ENCODE peak calls at places on chromosome 14, in ten cellular contexts. V is dorsolateral prefrontal cortex, E is GM23338, M is OCI-LY7, U is pancreas, Z is tibial artery, B is AG04450, L is adrenal gland, C is tibial nerve, S is A549. W is an unnamed sample.

GRCh38 chr14:68702105-68702504 is 90.8 kb downstream of the ZFP36L1 start:
- DNase-seq in U (no peak), S (no peak), L (no peak), C (no peak), Z (no peak), M (no peak), V (no peak), E (no peak), B (no peak), W (no peak)

GRCh38 chr14:84006643-84007137 is 1523.3 kb upstream of the FLRT2 start:
- DNase-seq in L (peak; percentile 26), C (no peak), E (peak; percentile 33), B (no peak), U (no peak), S (no peak), Z (no peak), M (no peak), V (no peak), W (peak; percentile 43)

GRCh38 chr14:67487937-67488893 is at the start of gene TMEM229B:
- DNase-seq in L (peak; percentile 30), V (peak; percentile 34), C (no peak), Z (no peak), M (peak; percentile 95), S (no peak), U (no peak), E (no peak), B (no peak), W (no peak)

GRCh38 chr14:26138764-26139445 is 458.9 kb downstream of the NOVA1 start:
- DNase-seq in S (no peak), B (no peak), C (no peak), U (no peak), E (peak; percentile 15), Z (no peak), L (no peak), M (no peak), V (no peak), W (no peak)

GRCh38 chr14:43938588-43939281 is 568.3 kb downstream of the FSCB start:
- DNase-seq in B (no peak), S (no peak), V (no peak), M (no peak), Z (no peak), U (no peak), L (no peak), E (peak; percentile 3), C (no peak), W (no peak)

GRCh38 chr14:69449216-69449615 is 35.3 kb upstream of the PLEKHD1 start:
- DNase-seq in Z (no peak), U (no peak), V (no peak), M (no peak), S (no peak), B (no peak), C (no peak), E (no peak), L (no peak), W (no peak)

GRCh38 chr14:106831322-106831720 is 1304.9 kb downstream of the TMEM121 start:
- DNase-seq in Z (no peak), L (peak; percentile 15), E (peak; percentile 31), V (no peak), M (peak; percentile 91), U (no peak), C (no peak), S (no peak), B (no peak), W (no peak)

GRCh38 chr14:59631237-59631636 is 54.6 kb upstream of the CCDC175 start:
- DNase-seq in C (no peak), B (no peak), L (no peak), U (no peak), E (peak; percentile 81), Z (no peak), S (no peak), V (no peak), M (peak; percentile 2), W (peak; percentile 2)

GRCh38 chr14:22427771-22428228 is 161.2 kb downstream of the DAD1 start:
- DNase-seq in S (peak; percentile 13), V (no peak), L (peak; percentile 45), M (no peak), C (peak; percentile 52), Z (peak; percentile 62), B (no peak), U (no peak), E (peak; percentile 15), W (peak; percentile 95)

GRCh38 chr14:22420598-22421186 is 168.3 kb downstream of the DAD1 start:
- DNase-seq in V (no peak), C (no peak), E (no peak), B (no peak), Z (no peak), L (no peak), M (no peak), S (no peak), U (no peak), W (peak; percentile 48)

GRCh38 chr14:22426711-22427110 is 162.3 kb downstream of the DAD1 start:
- DNase-seq in U (no peak), S (no peak), C (no peak), Z (no peak), V (no peak), E (no peak), M (no peak), B (no peak), L (no peak), W (no peak)

GRCh38 chr14:22422238-22422637 is 166.8 kb downstream of the DAD1 start:
- DNase-seq in S (no peak), C (no peak), B (no peak), L (no peak), Z (no peak), U (peak; percentile 48), E (no peak), V (no peak), M (peak; percentile 88), W (no peak)

GRCh38 chr14:22423958-22424357 is 165.1 kb downstream of the DAD1 start:
- DNase-seq in B (no peak), C (no peak), U (no peak), Z (no peak), E (no peak), V (no peak), S (no peak), M (no peak), L (no peak), W (no peak)
- H3K27ac ChIP-seq in B (no peak overlapping the region), C (no peak overlapping the region), U (no peak overlapping the region), Z (no peak overlapping the region), E (no peak overlapping the region), V (no peak overlapping the region), S (no peak overlapping the region), M (no peak overlapping the region), L (no peak overlapping the region), W (no peak overlapping the region)

GRCh38 chr14:81220488-81220766 is 332 bp downstream of the GTF2A1 start:
- DNase-seq in L (no peak), B (no peak), V (no peak), C (no peak), S (no peak), M (no peak), U (no peak), E (no peak), Z (no peak), W (no peak)

GRCh38 chr14:81219821-81220487 is 805 bp downstream of the GTF2A1 start:
- DNase-seq in Z (peak; percentile 27), L (peak; percentile 31), U (peak; percentile 33), C (no peak), S (no peak), E (peak; percentile 28), M (peak; percentile 67), V (no peak), B (no peak), W (peak; percentile 47)

GRCh38 chr14:81219210-81219820 is 1.4 kb downstream of the GTF2A1 start:
- DNase-seq in E (peak; percentile 96), Z (peak; percentile 95), U (peak; percentile 87), L (peak; percentile 93), V (peak; percentile 90), S (peak; percentile 85), B (peak; percentile 95), M (peak; percentile 95), C (peak; percentile 97), W (peak; percentile 98)

GRCh38 chr14:81221579-81222102 is 882 bp upstream of the GTF2A1 start:
- DNase-seq in V (no peak), L (peak; percentile 37), M (no peak), C (peak; percentile 29), S (no peak), E (peak; percentile 35), B (no peak), Z (no peak), U (no peak), W (peak; percentile 13)

DNA sequence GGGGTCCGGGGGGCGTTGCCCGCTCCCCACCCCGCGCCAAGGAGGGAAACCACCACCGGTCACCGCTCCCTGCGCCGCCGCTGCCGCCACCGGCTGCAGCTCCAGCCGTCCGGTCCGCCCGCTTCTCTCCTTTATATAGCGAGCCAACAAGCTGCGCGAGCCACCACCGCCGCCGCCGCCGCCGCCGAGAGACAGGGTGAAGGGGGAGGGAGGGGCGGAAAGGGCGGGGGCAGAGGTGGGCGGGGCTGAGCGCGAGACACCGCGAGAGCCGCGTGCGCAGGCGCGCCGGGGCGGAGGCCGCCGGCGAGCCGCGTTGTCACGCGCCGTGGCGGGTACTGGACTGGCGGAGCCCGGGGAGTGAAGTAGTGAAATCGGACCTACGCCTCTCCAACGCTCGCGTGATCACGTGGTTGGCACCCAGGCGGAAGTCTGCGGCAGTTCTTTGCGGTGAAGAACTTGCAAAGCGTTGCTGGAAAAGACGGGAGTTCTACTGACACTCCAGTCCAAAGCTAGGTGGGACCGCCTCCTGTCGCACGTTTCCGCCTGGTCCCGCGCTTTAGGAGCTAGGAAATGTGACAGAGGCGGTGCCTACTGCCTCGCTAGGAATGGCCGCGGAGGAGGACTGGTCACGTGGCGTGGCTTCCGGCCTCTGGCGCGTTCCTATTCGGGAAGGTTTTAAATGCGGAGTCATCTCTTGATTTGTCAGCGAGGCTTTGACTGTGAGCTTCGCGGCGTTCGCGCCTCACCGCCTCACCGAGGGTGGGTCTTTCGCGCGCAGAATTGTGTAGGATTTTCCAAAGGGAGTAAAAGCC is at the start of gene GTF2A1:
- DNase-seq in L (peak; percentile 97), C (peak; percentile 92), U (peak; percentile 96), E (peak; percentile 97), M (peak; percentile 97), V (peak; percentile 95), B (peak; percentile 90), Z (peak; percentile 94), S (peak; percentile 80), W (peak; percentile 98)
- TF ChIP-seq CTCF in L (no peak), C (no peak), U (no peak), E (no peak), M (no peak), V (no peak), B (no peak), Z (no peak), S (no peak), W (no peak)

GRCh38 chr14:72716471-72716870 is 177.4 kb downstream of the DPF3 start:
- DNase-seq in M (no peak), B (no peak), L (no peak), Z (no peak), U (no peak), C (no peak), S (no peak), E (no peak), V (no peak), W (no peak)
- H3K27ac ChIP-seq in M (no peak overlapping the region), B (no peak overlapping the region), L (no peak overlapping the region), Z (peak overlapping the region; percentile 56), U (no peak overlapping the region), C (no peak overlapping the region), S (no peak overlapping the region), E (no peak overlapping the region), V (no peak overlapping the region), W (peak overlapping the region; percentile 96)

GRCh38 chr14:100673085-100673806 is 53.4 kb upstream of the DLK1 start:
- DNase-seq in B (no peak), Z (no peak), E (peak; percentile 72), U (peak; percentile 68), L (no peak), V (no peak), C (no peak), S (no peak), M (no peak), W (no peak)

GRCh38 chr14:100671386-100671901 is 55.2 kb upstream of the DLK1 start:
- DNase-seq in M (no peak), U (no peak), C (no peak), L (no peak), V (no peak), B (no peak), S (no peak), E (no peak), Z (no peak), W (no peak)

GRCh38 chr14:100673807-100674154 is 52.9 kb upstream of the DLK1 start:
- DNase-seq in L (no peak), C (no peak), V (no peak), B (no peak), M (no peak), E (no peak), U (no peak), Z (no peak), S (no peak), W (no peak)

GRCh38 chr14:100670017-100670974 is 56.4 kb upstream of the DLK1 start:
- DNase-seq in Z (no peak), M (no peak), C (no peak), B (no peak), V (no peak), L (no peak), U (no peak), E (no peak), S (no peak), W (no peak)

GRCh38 chr14:100671906-100672305 is 54.8 kb upstream of the DLK1 start:
- DNase-seq in C (no peak), U (no peak), M (no peak), B (no peak), V (no peak), L (no peak), S (no peak), E (no peak), Z (no peak), W (no peak)
- TF ChIP-seq CTCF in C (no peak), U (no peak), M (no peak), B (no peak), V (no peak), L (no peak), S (no peak), E (no peak), Z (no peak), W (no peak)